ENCODE peak calls at places on chromosomes 11 and 22, in nine cellular contexts. J, A, K, U, Q, O, X, H and B are unnamed samples.

GRCh38 chr11:10181811-10182210 is 112.2 kb downstream of the SBF2 start:
- DNase-seq in J (peak), A (no peak), K (no peak), U (peak), Q (no peak), O (no peak), X (no peak), H (no peak), B (no peak)

GRCh38 chr11:125429174-125429707 is 66.8 kb downstream of the FEZ1 start:
- DNase-seq in J (peak), A (peak), K (no peak), U (peak), Q (peak), O (peak), X (peak), H (peak), B (peak)

GRCh38 chr11:130171534-130171933 is 12.0 kb downstream of the ST14 start:
- DNase-seq in J (no peak), A (no peak), K (no peak), U (no peak), Q (no peak), O (no peak), X (no peak), H (no peak), B (no peak)

GRCh38 chr22:16937811-16938210 is 70.2 kb downstream of the GAB4 start:
- DNase-seq in J (no peak), A (no peak), K (no peak), U (no peak), Q (no peak), O (no peak), X (no peak), H (no peak), B (no peak)

GRCh38 chr11:134363161-134363560 is 31.4 kb downstream of the GLB1L2 start:
- DNase-seq in J (no peak), A (no peak), K (no peak), U (no peak), Q (no peak), O (peak), X (peak), H (peak), B (no peak)

GRCh38 chr22:47086596-47087248 is 324.3 kb downstream of the TBC1D22A start:
- DNase-seq in J (no peak), A (no peak), K (no peak), U (no peak), Q (no peak), O (no peak), X (peak), H (no peak), B (no peak)

GRCh38 chr11:12174145-12175143 is 64.1 kb downstream of the MICAL2 start:
- DNase-seq in J (peak), A (no peak), K (peak), U (peak), Q (no peak), O (no peak), X (no peak), H (no peak), B (no peak)

GRCh38 chr11:18204220-18204619 is 31.6 kb downstream of the MRGPRX4 start:
- DNase-seq in J (no peak), A (no peak), K (no peak), U (no peak), Q (no peak), O (no peak), X (no peak), H (no peak), B (no peak)

GRCh38 chr11:92226331-92227232 is 2.0 kb downstream of the FAT3 start:
- DNase-seq in J (peak), A (peak), K (no peak), U (peak), Q (peak), O (peak), X (peak), H (peak), B (peak)

GRCh38 chr11:103901656-103902055 is 134.8 kb upstream of the DDI1 start:
- DNase-seq in J (no peak), A (no peak), K (no peak), U (no peak), Q (no peak), O (no peak), X (no peak), H (no peak), B (no peak)

GRCh38 chr11:103079833-103080232 is 12.1 kb downstream of the DCUN1D5 start:
- DNase-seq in J (peak), A (no peak), K (no peak), U (peak), Q (no peak), O (no peak), X (peak), H (no peak), B (no peak)